ENCODE peak calls at places on chromosomes 3 and 15, in five cellular contexts. I is T1000, Z is progenitor cell of endocrine pancreas, J is A172, P is psoas muscle. Q is an unnamed sample.

GRCh38 chr3:43994594-43995077 is 247.1 kb upstream of the TOPAZ1 start:
- DNase-seq in P (no peak), I (no peak), J (no peak), Z (no peak), Q (no peak)

GRCh38 chr3:157592769-157593168 is 89.6 kb upstream of the VEPH1 start:
- DNase-seq in P (no peak), J (no peak), Z (no peak), I (no peak), Q (no peak)

GRCh38 chr3:122271246-122271898 is 53.7 kb upstream of the CSTA start:
- DNase-seq in J (no peak), P (no peak), Z (no peak), I (no peak), Q (no peak)

GRCh38 chr3:46566040-46566631 is at the start of gene LRRC2:
- DNase-seq in Z (peak; percentile 16), P (peak; percentile 94), I (no peak), J (no peak), Q (no peak)

GRCh38 chr15:80120636-80121035 is 32.2 kb upstream of the FAH start:
- DNase-seq in J (no peak), I (no peak), P (no peak), Z (no peak), Q (no peak)

GRCh38 chr3:99825239-99825638 is 7.6 kb downstream of the CMSS1 start:
- DNase-seq in J (peak; percentile 54), Z (no peak), I (no peak), P (no peak), Q (no peak)

GRCh38 chr15:51499379-51499976 is 123.1 kb downstream of the DMXL2 start:
- DNase-seq in Z (no peak), P (no peak), I (no peak), J (peak; percentile 23), Q (peak; percentile 15)

GRCh38 chr3:57877116-57877515 is 121.0 kb downstream of the SLMAP start:
- DNase-seq in Z (no peak), I (no peak), P (no peak), J (no peak), Q (no peak)

GRCh38 chr15:78461171-78461881 is 23.3 kb downstream of the IREB2 start:
- DNase-seq in P (no peak), J (no peak), I (no peak), Z (no peak), Q (no peak)